ENCODE peak calls at places on chromosome 4, in nine cellular contexts. One of them, this sample, is unnamed.

GRCh38 chr4:83109480-83110221 is 4.9 kb downstream of the PLAC8 start:
- DNase-seq in CD4-positive, alpha-beta T cell: peak; percentile 31
- DNase-seq in cardiac fibroblast: no peak
- DNase-seq in T-helper 22 cell: peak; percentile 16
- DNase-seq in stimulated activated CD4-positive, alpha-beta T cell treated with anti-CD3 and anti-CD28 coated beads, Interleukin-4, amount 100 ng/mL, for 4 hours: peak; percentile 44
- DNase-seq in T-cell: peak; percentile 39
- DNase-seq in DMS153: peak; percentile 57
- DNase-seq in neural progenitor cell: peak; percentile 75
- DNase-seq in GM19239: no peak
- DNase-seq in this sample: peak; percentile 18

GRCh38 chr4:10688022-10688421 is 3.5 kb upstream of the CLNK start:
- DNase-seq in CD4-positive, alpha-beta T cell: no peak
- DNase-seq in cardiac fibroblast: no peak
- DNase-seq in T-helper 22 cell: no peak
- DNase-seq in stimulated activated CD4-positive, alpha-beta T cell treated with anti-CD3 and anti-CD28 coated beads, Interleukin-4, amount 100 ng/mL, for 4 hours: no peak
- DNase-seq in T-cell: no peak
- DNase-seq in DMS153: no peak
- DNase-seq in neural progenitor cell: no peak
- DNase-seq in GM19239: no peak
- DNase-seq in this sample: no peak

GRCh38 chr4:165440415-165440882 is 61.6 kb downstream of the CPE start:
- DNase-seq in CD4-positive, alpha-beta T cell: no peak
- DNase-seq in cardiac fibroblast: peak; percentile 63
- DNase-seq in T-helper 22 cell: no peak
- DNase-seq in stimulated activated CD4-positive, alpha-beta T cell treated with anti-CD3 and anti-CD28 coated beads, Interleukin-4, amount 100 ng/mL, for 4 hours: no peak
- DNase-seq in T-cell: no peak
- DNase-seq in DMS153: no peak
- DNase-seq in neural progenitor cell: no peak
- DNase-seq in GM19239: no peak
- DNase-seq in this sample: no peak

GRCh38 chr4:125187621-125188176 is 127.1 kb upstream of the FAT4 start:
- DNase-seq in CD4-positive, alpha-beta T cell: no peak
- DNase-seq in cardiac fibroblast: peak; percentile 39
- DNase-seq in T-helper 22 cell: no peak
- DNase-seq in stimulated activated CD4-positive, alpha-beta T cell treated with anti-CD3 and anti-CD28 coated beads, Interleukin-4, amount 100 ng/mL, for 4 hours: no peak
- DNase-seq in T-cell: no peak
- DNase-seq in DMS153: no peak
- DNase-seq in neural progenitor cell: no peak
- DNase-seq in GM19239: no peak
- DNase-seq in this sample: no peak

GRCh38 chr4:7206856-7207567 is 14.7 kb downstream of the SORCS2 start:
- DNase-seq in CD4-positive, alpha-beta T cell: no peak
- DNase-seq in cardiac fibroblast: peak; percentile 81
- DNase-seq in T-helper 22 cell: no peak
- DNase-seq in stimulated activated CD4-positive, alpha-beta T cell treated with anti-CD3 and anti-CD28 coated beads, Interleukin-4, amount 100 ng/mL, for 4 hours: no peak
- DNase-seq in T-cell: no peak
- DNase-seq in DMS153: no peak
- DNase-seq in neural progenitor cell: peak; percentile 69
- DNase-seq in GM19239: no peak
- DNase-seq in this sample: no peak

GRCh38 chr4:26178874-26179273 is 141.9 kb upstream of the RBPJ start:
- DNase-seq in CD4-positive, alpha-beta T cell: no peak
- DNase-seq in cardiac fibroblast: no peak
- DNase-seq in T-helper 22 cell: no peak
- DNase-seq in stimulated activated CD4-positive, alpha-beta T cell treated with anti-CD3 and anti-CD28 coated beads, Interleukin-4, amount 100 ng/mL, for 4 hours: no peak
- DNase-seq in T-cell: no peak
- DNase-seq in DMS153: no peak
- DNase-seq in neural progenitor cell: no peak
- DNase-seq in GM19239: no peak
- DNase-seq in this sample: peak; percentile 16

GRCh38 chr4:75696551-75696950 is 23.3 kb upstream of the G3BP2 start:
- DNase-seq in CD4-positive, alpha-beta T cell: no peak
- DNase-seq in cardiac fibroblast: no peak
- DNase-seq in T-helper 22 cell: no peak
- DNase-seq in stimulated activated CD4-positive, alpha-beta T cell treated with anti-CD3 and anti-CD28 coated beads, Interleukin-4, amount 100 ng/mL, for 4 hours: no peak
- DNase-seq in T-cell: no peak
- DNase-seq in DMS153: no peak
- DNase-seq in neural progenitor cell: no peak
- DNase-seq in GM19239: no peak
- DNase-seq in this sample: no peak

GRCh38 chr4:8198206-8198905 is 734 bp upstream of the SH3TC1 start:
- DNase-seq in CD4-positive, alpha-beta T cell: no peak
- DNase-seq in cardiac fibroblast: no peak
- DNase-seq in T-helper 22 cell: no peak
- DNase-seq in stimulated activated CD4-positive, alpha-beta T cell treated with anti-CD3 and anti-CD28 coated beads, Interleukin-4, amount 100 ng/mL, for 4 hours: no peak
- DNase-seq in T-cell: no peak
- DNase-seq in DMS153: no peak
- DNase-seq in neural progenitor cell: no peak
- DNase-seq in GM19239: no peak
- DNase-seq in this sample: no peak

GRCh38 chr4:5945171-5945570 is 52.3 kb upstream of the CRMP1 start:
- DNase-seq in CD4-positive, alpha-beta T cell: no peak
- DNase-seq in cardiac fibroblast: no peak
- DNase-seq in T-helper 22 cell: no peak
- DNase-seq in stimulated activated CD4-positive, alpha-beta T cell treated with anti-CD3 and anti-CD28 coated beads, Interleukin-4, amount 100 ng/mL, for 4 hours: no peak
- DNase-seq in T-cell: no peak
- DNase-seq in DMS153: no peak
- DNase-seq in neural progenitor cell: no peak
- DNase-seq in GM19239: no peak
- DNase-seq in this sample: no peak

GRCh38 chr4:8707045-8707781 is 114.6 kb downstream of the CPZ start:
- DNase-seq in CD4-positive, alpha-beta T cell: no peak
- DNase-seq in cardiac fibroblast: no peak
- DNase-seq in T-helper 22 cell: no peak
- DNase-seq in stimulated activated CD4-positive, alpha-beta T cell treated with anti-CD3 and anti-CD28 coated beads, Interleukin-4, amount 100 ng/mL, for 4 hours: no peak
- DNase-seq in T-cell: no peak
- DNase-seq in DMS153: no peak
- DNase-seq in neural progenitor cell: no peak
- DNase-seq in GM19239: no peak
- DNase-seq in this sample: no peak

GRCh38 chr4:77579406-77580076 is 26.1 kb upstream of the CXCL13 start:
- DNase-seq in CD4-positive, alpha-beta T cell: no peak
- DNase-seq in cardiac fibroblast: peak; percentile 84
- DNase-seq in T-helper 22 cell: no peak
- DNase-seq in stimulated activated CD4-positive, alpha-beta T cell treated with anti-CD3 and anti-CD28 coated beads, Interleukin-4, amount 100 ng/mL, for 4 hours: no peak
- DNase-seq in T-cell: no peak
- DNase-seq in DMS153: no peak
- DNase-seq in neural progenitor cell: no peak
- DNase-seq in GM19239: no peak
- DNase-seq in this sample: no peak

GRCh38 chr4:169225058-169225751 is 45.6 kb downstream of the SH3RF1 start:
- DNase-seq in CD4-positive, alpha-beta T cell: no peak
- DNase-seq in cardiac fibroblast: peak; percentile 98
- DNase-seq in T-helper 22 cell: no peak
- DNase-seq in stimulated activated CD4-positive, alpha-beta T cell treated with anti-CD3 and anti-CD28 coated beads, Interleukin-4, amount 100 ng/mL, for 4 hours: no peak
- DNase-seq in T-cell: no peak
- DNase-seq in DMS153: no peak
- DNase-seq in neural progenitor cell: no peak
- DNase-seq in GM19239: no peak
- DNase-seq in this sample: no peak

GRCh38 chr4:41256131-41256739 is 493 bp upstream of the UCHL1 start:
- DNase-seq in CD4-positive, alpha-beta T cell: no peak
- DNase-seq in cardiac fibroblast: peak; percentile 36
- DNase-seq in T-helper 22 cell: no peak
- DNase-seq in stimulated activated CD4-positive, alpha-beta T cell treated with anti-CD3 and anti-CD28 coated beads, Interleukin-4, amount 100 ng/mL, for 4 hours: no peak
- DNase-seq in T-cell: no peak
- DNase-seq in DMS153: no peak
- DNase-seq in neural progenitor cell: peak; percentile 56
- DNase-seq in GM19239: no peak
- DNase-seq in this sample: no peak

GRCh38 chr4:73648478-73648877 is 28.2 kb upstream of the RASSF6 start:
- DNase-seq in CD4-positive, alpha-beta T cell: no peak
- DNase-seq in cardiac fibroblast: no peak
- DNase-seq in T-helper 22 cell: no peak
- DNase-seq in stimulated activated CD4-positive, alpha-beta T cell treated with anti-CD3 and anti-CD28 coated beads, Interleukin-4, amount 100 ng/mL, for 4 hours: no peak
- DNase-seq in T-cell: no peak
- DNase-seq in DMS153: peak; percentile 93
- DNase-seq in neural progenitor cell: no peak
- DNase-seq in GM19239: no peak
- DNase-seq in this sample: no peak

GRCh38 chr4:162959056-162959455 is 207.6 kb downstream of the NAF1 start:
- DNase-seq in CD4-positive, alpha-beta T cell: no peak
- DNase-seq in cardiac fibroblast: no peak
- DNase-seq in T-helper 22 cell: no peak
- DNase-seq in stimulated activated CD4-positive, alpha-beta T cell treated with anti-CD3 and anti-CD28 coated beads, Interleukin-4, amount 100 ng/mL, for 4 hours: no peak
- DNase-seq in T-cell: no peak
- DNase-seq in DMS153: no peak
- DNase-seq in neural progenitor cell: peak; percentile 28
- DNase-seq in GM19239: no peak
- DNase-seq in this sample: no peak

GRCh38 chr4:70603856-70604255 is 11.8 kb downstream of the AMBN start:
- DNase-seq in CD4-positive, alpha-beta T cell: no peak
- DNase-seq in cardiac fibroblast: peak; percentile 81
- DNase-seq in T-helper 22 cell: no peak
- DNase-seq in stimulated activated CD4-positive, alpha-beta T cell treated with anti-CD3 and anti-CD28 coated beads, Interleukin-4, amount 100 ng/mL, for 4 hours: no peak
- DNase-seq in T-cell: no peak
- DNase-seq in DMS153: no peak
- DNase-seq in neural progenitor cell: no peak
- DNase-seq in GM19239: no peak
- DNase-seq in this sample: no peak

GRCh38 chr4:94635172-94635571 is 122.6 kb upstream of the BMPR1B start:
- DNase-seq in CD4-positive, alpha-beta T cell: no peak
- DNase-seq in cardiac fibroblast: peak; percentile 80
- DNase-seq in T-helper 22 cell: no peak
- DNase-seq in stimulated activated CD4-positive, alpha-beta T cell treated with anti-CD3 and anti-CD28 coated beads, Interleukin-4, amount 100 ng/mL, for 4 hours: no peak
- DNase-seq in T-cell: no peak
- DNase-seq in DMS153: no peak
- DNase-seq in neural progenitor cell: no peak
- DNase-seq in GM19239: no peak
- DNase-seq in this sample: no peak

GRCh38 chr4:38452009-38452408 is 212.0 kb upstream of the KLF3 start:
- DNase-seq in CD4-positive, alpha-beta T cell: no peak
- DNase-seq in cardiac fibroblast: no peak
- DNase-seq in T-helper 22 cell: no peak
- DNase-seq in stimulated activated CD4-positive, alpha-beta T cell treated with anti-CD3 and anti-CD28 coated beads, Interleukin-4, amount 100 ng/mL, for 4 hours: no peak
- DNase-seq in T-cell: no peak
- DNase-seq in DMS153: no peak
- DNase-seq in neural progenitor cell: no peak
- DNase-seq in GM19239: no peak
- DNase-seq in this sample: no peak

GRCh38 chr4:54482529-54482961 is 175.2 kb upstream of the KIT start:
- DNase-seq in CD4-positive, alpha-beta T cell: no peak
- DNase-seq in cardiac fibroblast: peak; percentile 29
- DNase-seq in T-helper 22 cell: no peak
- DNase-seq in stimulated activated CD4-positive, alpha-beta T cell treated with anti-CD3 and anti-CD28 coated beads, Interleukin-4, amount 100 ng/mL, for 4 hours: no peak
- DNase-seq in T-cell: no peak
- DNase-seq in DMS153: peak; percentile 23
- DNase-seq in neural progenitor cell: no peak
- DNase-seq in GM19239: no peak
- DNase-seq in this sample: no peak

GRCh38 chr4:128686032-128686465 is 123.5 kb upstream of the JADE1 start:
- DNase-seq in CD4-positive, alpha-beta T cell: no peak
- DNase-seq in cardiac fibroblast: no peak
- DNase-seq in T-helper 22 cell: no peak
- DNase-seq in stimulated activated CD4-positive, alpha-beta T cell treated with anti-CD3 and anti-CD28 coated beads, Interleukin-4, amount 100 ng/mL, for 4 hours: no peak
- DNase-seq in T-cell: no peak
- DNase-seq in DMS153: no peak
- DNase-seq in neural progenitor cell: no peak
- DNase-seq in GM19239: no peak
- DNase-seq in this sample: no peak

GRCh38 chr4:101689220-101689619 is 101.3 kb upstream of the BANK1 start:
- DNase-seq in CD4-positive, alpha-beta T cell: no peak
- DNase-seq in cardiac fibroblast: no peak
- DNase-seq in T-helper 22 cell: no peak
- DNase-seq in stimulated activated CD4-positive, alpha-beta T cell treated with anti-CD3 and anti-CD28 coated beads, Interleukin-4, amount 100 ng/mL, for 4 hours: no peak
- DNase-seq in T-cell: no peak
- DNase-seq in DMS153: no peak
- DNase-seq in neural progenitor cell: no peak
- DNase-seq in GM19239: no peak
- DNase-seq in this sample: no peak

GRCh38 chr4:74433541-74434172 is 11.3 kb upstream of the AREG start:
- DNase-seq in CD4-positive, alpha-beta T cell: no peak
- DNase-seq in cardiac fibroblast: no peak
- DNase-seq in T-helper 22 cell: no peak
- DNase-seq in stimulated activated CD4-positive, alpha-beta T cell treated with anti-CD3 and anti-CD28 coated beads, Interleukin-4, amount 100 ng/mL, for 4 hours: no peak
- DNase-seq in T-cell: no peak
- DNase-seq in DMS153: no peak
- DNase-seq in neural progenitor cell: no peak
- DNase-seq in GM19239: no peak
- DNase-seq in this sample: no peak

GRCh38 chr4:117134386-117134785 is 49.0 kb upstream of the TRAM1L1 start:
- DNase-seq in CD4-positive, alpha-beta T cell: no peak
- DNase-seq in cardiac fibroblast: peak; percentile 33
- DNase-seq in T-helper 22 cell: no peak
- DNase-seq in stimulated activated CD4-positive, alpha-beta T cell treated with anti-CD3 and anti-CD28 coated beads, Interleukin-4, amount 100 ng/mL, for 4 hours: no peak
- DNase-seq in T-cell: no peak
- DNase-seq in DMS153: peak; percentile 3
- DNase-seq in neural progenitor cell: peak; percentile 84
- DNase-seq in GM19239: no peak
- DNase-seq in this sample: no peak

GRCh38 chr4:153785830-153786721 is 2.8 kb downstream of the SFRP2 start:
- DNase-seq in CD4-positive, alpha-beta T cell: no peak
- DNase-seq in cardiac fibroblast: peak; percentile 64
- DNase-seq in T-helper 22 cell: no peak
- DNase-seq in stimulated activated CD4-positive, alpha-beta T cell treated with anti-CD3 and anti-CD28 coated beads, Interleukin-4, amount 100 ng/mL, for 4 hours: no peak
- DNase-seq in T-cell: no peak
- DNase-seq in DMS153: no peak
- DNase-seq in neural progenitor cell: peak; percentile 70
- DNase-seq in GM19239: no peak
- DNase-seq in this sample: no peak

GRCh38 chr4:71729856-71730255 is 54.0 kb downstream of the GC start:
- DNase-seq in CD4-positive, alpha-beta T cell: no peak
- DNase-seq in cardiac fibroblast: no peak
- DNase-seq in T-helper 22 cell: no peak
- DNase-seq in stimulated activated CD4-positive, alpha-beta T cell treated with anti-CD3 and anti-CD28 coated beads, Interleukin-4, amount 100 ng/mL, for 4 hours: no peak
- DNase-seq in T-cell: no peak
- DNase-seq in DMS153: no peak
- DNase-seq in neural progenitor cell: no peak
- DNase-seq in GM19239: no peak
- DNase-seq in this sample: no peak

GRCh38 chr4:23654791-23655190 is 235.1 kb downstream of the PPARGC1A start:
- DNase-seq in CD4-positive, alpha-beta T cell: no peak
- DNase-seq in cardiac fibroblast: peak; percentile 1
- DNase-seq in T-helper 22 cell: no peak
- DNase-seq in stimulated activated CD4-positive, alpha-beta T cell treated with anti-CD3 and anti-CD28 coated beads, Interleukin-4, amount 100 ng/mL, for 4 hours: no peak
- DNase-seq in T-cell: no peak
- DNase-seq in DMS153: no peak
- DNase-seq in neural progenitor cell: no peak
- DNase-seq in GM19239: no peak
- DNase-seq in this sample: no peak

GRCh38 chr4:184403384-184403781 is 71.0 kb downstream of the IRF2 start:
- DNase-seq in CD4-positive, alpha-beta T cell: no peak
- DNase-seq in cardiac fibroblast: peak; percentile 36
- DNase-seq in T-helper 22 cell: no peak
- DNase-seq in stimulated activated CD4-positive, alpha-beta T cell treated with anti-CD3 and anti-CD28 coated beads, Interleukin-4, amount 100 ng/mL, for 4 hours: no peak
- DNase-seq in T-cell: no peak
- DNase-seq in DMS153: no peak
- DNase-seq in neural progenitor cell: no peak
- DNase-seq in GM19239: no peak
- DNase-seq in this sample: no peak

GRCh38 chr4:182449186-182449880 is 206.1 kb downstream of the TENM3 start:
- DNase-seq in CD4-positive, alpha-beta T cell: no peak
- DNase-seq in cardiac fibroblast: peak; percentile 28
- DNase-seq in T-helper 22 cell: no peak
- DNase-seq in stimulated activated CD4-positive, alpha-beta T cell treated with anti-CD3 and anti-CD28 coated beads, Interleukin-4, amount 100 ng/mL, for 4 hours: no peak
- DNase-seq in T-cell: no peak
- DNase-seq in DMS153: no peak
- DNase-seq in neural progenitor cell: peak; percentile 87
- DNase-seq in GM19239: peak; percentile 5
- DNase-seq in this sample: no peak

GRCh38 chr4:103934178-103934789 is 214.5 kb upstream of the TACR3 start:
- DNase-seq in CD4-positive, alpha-beta T cell: no peak
- DNase-seq in cardiac fibroblast: peak; percentile 65
- DNase-seq in T-helper 22 cell: no peak
- DNase-seq in stimulated activated CD4-positive, alpha-beta T cell treated with anti-CD3 and anti-CD28 coated beads, Interleukin-4, amount 100 ng/mL, for 4 hours: no peak
- DNase-seq in T-cell: no peak
- DNase-seq in DMS153: no peak
- DNase-seq in neural progenitor cell: peak; percentile 72
- DNase-seq in GM19239: peak; percentile 4
- DNase-seq in this sample: no peak

GRCh38 chr4:16250665-16251365 is 24.5 kb upstream of the TAPT1 start:
- DNase-seq in CD4-positive, alpha-beta T cell: no peak
- DNase-seq in cardiac fibroblast: peak; percentile 35
- DNase-seq in T-helper 22 cell: no peak
- DNase-seq in stimulated activated CD4-positive, alpha-beta T cell treated with anti-CD3 and anti-CD28 coated beads, Interleukin-4, amount 100 ng/mL, for 4 hours: no peak
- DNase-seq in T-cell: no peak
- DNase-seq in DMS153: no peak
- DNase-seq in neural progenitor cell: peak; percentile 56
- DNase-seq in GM19239: no peak
- DNase-seq in this sample: no peak

GRCh38 chr4:90951037-90951436 is 823.8 kb downstream of the CCSER1 start:
- DNase-seq in CD4-positive, alpha-beta T cell: no peak
- DNase-seq in cardiac fibroblast: peak; percentile 41
- DNase-seq in T-helper 22 cell: no peak
- DNase-seq in stimulated activated CD4-positive, alpha-beta T cell treated with anti-CD3 and anti-CD28 coated beads, Interleukin-4, amount 100 ng/mL, for 4 hours: no peak
- DNase-seq in T-cell: no peak
- DNase-seq in DMS153: peak; percentile 79
- DNase-seq in neural progenitor cell: no peak
- DNase-seq in GM19239: no peak
- DNase-seq in this sample: no peak

This sample was measured in T-helper 17 cell.